ENCODE peak calls at places on chromosomes 3 and 15, in four cellular contexts. G is mesothelial cell of epicardium, C is progenitor cell of endocrine pancreas, N is GM20000. T is an unnamed sample.
A peak's percentile ranks its signal among the peaks of the same experiment; 100 is the strongest.

GRCh38 chr15:94584833-94585244 is 353.5 kb downstream of the MCTP2 start:
- DNase-seq in G (no peak), C (no peak), N (peak; percentile 25), T (peak; percentile 10)

GRCh38 chr3:142315083-142315482 is 89.7 kb upstream of the GK5 start:
- DNase-seq in G (no peak), C (no peak), N (no peak), T (no peak)

GRCh38 chr3:155188036-155188435 is 105.4 kb downstream of the STRIT1 start:
- DNase-seq in G (no peak), C (no peak), N (no peak), T (no peak)

GRCh38 chr3:29335438-29335837 is 54.6 kb downstream of the RBMS3 start:
- DNase-seq in G (peak; percentile 68), C (no peak), N (no peak), T (no peak)

GRCh38 chr3:124557433-124558232 is 172.6 kb upstream of the UMPS start:
- DNase-seq in G (no peak), C (no peak), N (no peak), T (no peak)

GRCh38 chr15:51025454-51025846 is 69.3 kb downstream of the TNFAIP8L3 start:
- DNase-seq in G (no peak), C (no peak), N (no peak), T (no peak)

GRCh38 chr3:51389423-51390183 is 1.5 kb upstream of the RBM15B start:
- DNase-seq in G (peak; percentile 52), C (no peak), N (peak; percentile 75), T (peak; percentile 62)

GRCh38 chr3:73086071-73086494 is 24.6 kb downstream of the EBLN2 start:
- DNase-seq in G (peak; percentile 72), C (no peak), N (peak; percentile 44), T (peak; percentile 53)

GRCh38 chr3:159174715-159175390 is 373.0 kb downstream of the MFSD1 start:
- DNase-seq in G (no peak), C (no peak), N (no peak), T (no peak)

GRCh38 chr3:190338717-190339116 is 16.5 kb upstream of the CLDN1 start:
- DNase-seq in G (no peak), C (no peak), N (no peak), T (no peak)

GRCh38 chr15:81783586-81783985 is 262.2 kb downstream of the MEX3B start:
- DNase-seq in G (no peak), C (no peak), N (no peak), T (no peak)

GRCh38 chr3:14810070-14810732 is 8.6 kb upstream of the FGD5 start:
- DNase-seq in G (no peak), C (no peak), N (no peak), T (no peak)

GRCh38 chr15:34708422-34708821 is 46.4 kb downstream of the GJD2 start:
- DNase-seq in G (no peak), C (no peak), N (peak; percentile 33), T (peak; percentile 33)

GRCh38 chr3:159260049-159260662 is 458.3 kb downstream of the MFSD1 start:
- DNase-seq in G (peak; percentile 55), C (peak; percentile 25), N (peak; percentile 29), T (peak; percentile 41)

GRCh38 chr3:61250784-61251173 is 473 bp downstream of the FHIT start:
- DNase-seq in G (no peak), C (peak; percentile 14), N (peak; percentile 24), T (peak; percentile 39)

GRCh38 chr3:40741729-40742128 is 217.0 kb downstream of the ZNF621 start:
- DNase-seq in G (no peak), C (no peak), N (no peak), T (no peak)

GRCh38 chr3:188099907-188100306 is 54.0 kb upstream of the LPP start:
- DNase-seq in G (no peak), C (no peak), N (no peak), T (no peak)

GRCh38 chr3:18666655-18667054 is 241.5 kb upstream of the SATB1 start:
- DNase-seq in G (no peak), C (no peak), N (no peak), T (no peak)

GRCh38 chr3:127483902-127484591 is 106.5 kb downstream of the TPRA1 start:
- DNase-seq in G (peak; percentile 36), C (peak; percentile 7), N (peak; percentile 69), T (peak; percentile 84)

GRCh38 chr15:94346272-94346671 is 114.9 kb downstream of the MCTP2 start:
- DNase-seq in G (no peak), C (no peak), N (no peak), T (no peak)

GRCh38 chr15:31024330-31024729 is 32.9 kb upstream of the MTMR10 start:
- DNase-seq in G (peak; percentile 44), C (no peak), N (no peak), T (no peak)

GRCh38 chr15:22811640-22812039 is 25.2 kb downstream of the NIPA1 start:
- DNase-seq in G (no peak), C (no peak), N (no peak), T (no peak)

GRCh38 chr3:136728434-136728833 is 23.7 kb downstream of the STAG1 start:
- DNase-seq in G (no peak), C (no peak), N (peak; percentile 21), T (no peak)

GRCh38 chr3:182136008-182136910 is 424.5 kb downstream of the SOX2 start:
- DNase-seq in G (no peak), C (no peak), N (no peak), T (no peak)

GRCh38 chr3:182143903-182144302 is 432.2 kb downstream of the SOX2 start:
- DNase-seq in G (no peak), C (no peak), N (no peak), T (no peak)

GRCh38 chr3:182138388-182138787 is 426.7 kb downstream of the SOX2 start:
- DNase-seq in G (no peak), C (no peak), N (no peak), T (no peak)

GRCh38 chr3:182142928-182143327 is 431.2 kb downstream of the SOX2 start:
- DNase-seq in G (no peak), C (no peak), N (no peak), T (no peak)

DNA sequence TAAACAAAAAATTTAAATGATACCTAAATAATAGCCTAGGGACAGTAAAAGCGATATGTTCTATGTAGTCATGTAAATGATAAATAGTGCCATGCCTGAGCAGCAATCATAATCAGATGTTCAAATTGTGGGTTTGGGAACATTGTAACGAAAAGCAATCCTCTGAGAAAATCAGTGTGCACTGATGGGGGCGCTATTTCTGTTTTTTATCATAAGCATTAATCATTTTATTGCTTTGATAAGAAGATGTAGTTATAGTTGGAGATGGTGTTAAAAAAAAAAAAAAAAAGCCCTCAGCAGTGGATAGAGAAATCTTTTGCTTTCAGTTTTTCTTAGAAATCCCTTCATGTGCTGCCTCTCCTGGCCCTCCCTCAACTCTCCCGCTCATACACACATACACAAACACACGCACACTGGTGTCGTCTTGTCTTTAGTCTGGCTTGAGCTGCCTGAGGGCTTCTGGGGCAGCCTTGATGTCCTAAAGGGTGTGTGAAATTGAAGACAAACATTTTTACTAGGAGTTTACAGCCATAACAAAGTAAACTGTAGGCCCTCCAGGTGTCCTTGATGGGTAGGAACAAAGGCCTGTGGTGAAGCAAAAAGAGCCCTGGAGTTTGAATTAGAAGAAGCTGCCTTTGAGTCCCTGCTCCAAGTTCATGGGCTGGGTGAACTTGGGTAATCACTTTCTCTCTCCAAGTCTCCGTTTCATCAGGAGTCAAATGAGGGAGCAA is 428.1 kb downstream of the SOX2 start:
- DNase-seq in G (no peak), C (no peak), N (no peak), T (no peak)
- TF ChIP-seq CTCF in G (peak; percentile 56), C (peak; percentile 30), N (no peak), T (no peak)

GRCh38 chr3:46966811-46967210 is 9.7 kb downstream of the CCDC12 start:
- DNase-seq in G (no peak), C (no peak), N (no peak), T (no peak)
- TF ChIP-seq CTCF in G (no peak), C (no peak), N (no peak), T (no peak)

DNA sequence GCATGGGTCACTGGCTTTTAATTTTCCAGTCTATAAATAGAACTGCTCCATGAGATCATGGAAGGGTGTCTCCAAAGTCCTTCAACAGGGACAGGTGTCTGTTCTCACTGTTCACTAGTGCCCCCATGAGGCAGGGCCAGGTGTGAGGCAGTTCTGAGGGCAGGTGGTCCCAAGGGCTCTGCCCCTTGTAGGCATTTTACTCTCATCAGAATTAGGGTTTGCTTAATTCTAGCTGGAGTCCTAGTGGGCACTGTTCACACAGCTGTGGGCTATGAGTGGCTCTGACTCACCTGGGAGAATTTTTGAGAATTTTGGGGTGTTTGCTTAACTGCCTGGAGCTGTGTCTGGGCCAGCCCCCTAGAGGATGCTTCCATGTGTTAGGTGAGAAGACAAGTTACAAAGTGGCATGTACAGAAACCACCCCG is 248.0 kb upstream of the LYSMD4 start:
- DNase-seq in G (no peak), C (no peak), N (no peak), T (no peak)
- TF ChIP-seq CTCF in G (no peak), C (peak; percentile 15), N (no peak), T (no peak)

GRCh38 chr15:59616390-59616789 is 4.8 kb downstream of the GCNT3 start:
- DNase-seq in G (no peak), C (no peak), N (no peak), T (no peak)
- TF ChIP-seq CTCF in G (no peak), C (no peak), N (no peak), T (no peak)